ENCODE peak calls at places on chromosomes 5 and 9, in five cellular contexts. V is NCI-H146, T is OCI-LY7, N is tibial artery, A is T follicular helper cell. H is an unnamed sample.

GRCh38 chr5:68433921-68434879 is 218.6 kb downstream of the PIK3R1 start:
- DNase-seq in V (no peak), N (peak), T (peak), A (peak), H (peak)

GRCh38 chr9:137150485-137151060 is 11.6 kb downstream of the GRIN1 start:
- DNase-seq in V (peak), A (no peak), T (peak), N (no peak), H (no peak)

GRCh38 chr5:50697739-50698138 is 31.3 kb downstream of the PARP8 start:
- DNase-seq in T (no peak), V (no peak), A (no peak), N (no peak), H (no peak)

GRCh38 chr5:67814569-67815311 is 400.8 kb upstream of the PIK3R1 start:
- DNase-seq in A (no peak), V (no peak), T (no peak), N (no peak), H (no peak)

GRCh38 chr9:77907581-77907980 is 124.0 kb downstream of the GNAQ start:
- DNase-seq in A (no peak), T (no peak), V (no peak), N (no peak), H (no peak)

GRCh38 chr5:124139995-124140394 is 606.4 kb downstream of the ZNF608 start:
- DNase-seq in N (no peak), T (no peak), V (no peak), A (no peak), H (no peak)

GRCh38 chr9:27888661-27889295 is 315.5 kb upstream of the C9orf72 start:
- DNase-seq in V (peak), N (no peak), T (peak), A (no peak), H (no peak)

GRCh38 chr9:631596-631995 is 209.9 kb upstream of the DMRT1 start:
- DNase-seq in N (no peak), A (no peak), V (no peak), T (no peak), H (no peak)

GRCh38 chr9:137064027-137064879 is 6.1 kb downstream of the SAPCD2 start:
- DNase-seq in A (no peak), T (peak), N (peak), V (peak), H (no peak)

GRCh38 chr5:150155258-150156032 is at the start of gene PDGFRB:
- DNase-seq in A (no peak), N (peak), T (no peak), V (peak), H (no peak)

GRCh38 chr9:36995927-36996471 is 38.1 kb downstream of the PAX5 start:
- DNase-seq in A (peak), T (peak), V (peak), N (no peak), H (no peak)

GRCh38 chr5:140607031-140607430 is 25.9 kb downstream of the CD14 start:
- DNase-seq in N (no peak), A (no peak), V (no peak), T (no peak), H (no peak)

GRCh38 chr9:94005272-94005901 is 50.2 kb upstream of the BARX1 start:
- DNase-seq in V (no peak), T (no peak), N (no peak), A (no peak), H (no peak)

GRCh38 chr9:125410522-125410894 is 148.9 kb downstream of the GAPVD1 start:
- DNase-seq in N (no peak), A (no peak), T (no peak), V (no peak), H (no peak)

GRCh38 chr9:122056484-122056883 is 36.6 kb downstream of the TTLL11 start:
- DNase-seq in V (no peak), T (no peak), A (no peak), N (no peak), H (no peak)

GRCh38 chr9:112334319-112334828 is 955 bp upstream of the PTBP3 start:
- DNase-seq in V (no peak), N (no peak), T (peak), A (peak), H (no peak)